ENCODE peak calls at places on chromosomes 4 and X, in seven cellular contexts. N, Y, W, A, O, B and J are unnamed samples.

GRCh38 chr4:181592221-181592745 is 650.9 kb upstream of the TENM3 start:
- DNase-seq in N (no peak), Y (no peak), W (no peak), A (no peak), O (no peak), B (no peak), J (no peak)

GRCh38 chrX:151977009-151977408 is 2.5 kb upstream of the GABRE start:
- DNase-seq in N (no peak), Y (no peak), W (no peak), A (no peak), O (no peak), B (no peak), J (no peak)

GRCh38 chr4:109559625-109559982 is 442 bp upstream of the MCUB start:
- DNase-seq in N (no peak), Y (peak; percentile 14), W (no peak), A (peak; percentile 11), O (peak; percentile 29), B (peak; percentile 33), J (no peak)

GRCh38 chrX:72202792-72203401 is 21.3 kb downstream of the PIN4 start:
- DNase-seq in N (no peak), Y (no peak), W (no peak), A (no peak), O (no peak), B (no peak), J (no peak)

GRCh38 chr4:1541449-1542225 is 135.4 kb upstream of the NKX1-1 start:
- DNase-seq in N (no peak), Y (peak; percentile 69), W (no peak), A (no peak), O (peak; percentile 28), B (no peak), J (no peak)

GRCh38 chrX:129963729-129964128 is 18.7 kb upstream of the BCORL1 start:
- DNase-seq in N (no peak), Y (no peak), W (no peak), A (no peak), O (no peak), B (no peak), J (no peak)

GRCh38 chrX:22122510-22122909 is 90.4 kb downstream of the PHEX start:
- DNase-seq in N (no peak), Y (no peak), W (peak; percentile 3), A (peak; percentile 41), O (peak; percentile 37), B (no peak), J (peak; percentile 10)

GRCh38 chr4:183971938-183972490 is 66.9 kb downstream of the STOX2 start:
- DNase-seq in N (no peak), Y (no peak), W (no peak), A (no peak), O (no peak), B (peak; percentile 27), J (no peak)

GRCh38 chr4:108360857-108361820 is 192.4 kb upstream of the LEF1 start:
- DNase-seq in N (no peak), Y (no peak), W (no peak), A (no peak), O (no peak), B (no peak), J (no peak)

GRCh38 chr4:133084421-133084820 is 64.7 kb upstream of the PCDH10 start:
- DNase-seq in N (no peak), Y (no peak), W (no peak), A (no peak), O (no peak), B (no peak), J (no peak)

GRCh38 chrX:133544105-133544504 is 128.8 kb upstream of the GPC4 start:
- DNase-seq in N (peak; percentile 65), Y (no peak), W (no peak), A (no peak), O (peak; percentile 46), B (no peak), J (no peak)

GRCh38 chr4:165879581-165879980 is 6.5 kb downstream of the TLL1 start:
- DNase-seq in N (no peak), Y (no peak), W (no peak), A (no peak), O (no peak), B (no peak), J (no peak)

GRCh38 chrX:133838761-133839676 is 146.4 kb downstream of the GPC3 start:
- DNase-seq in N (no peak), Y (peak; percentile 33), W (peak; percentile 30), A (peak; percentile 18), O (no peak), B (no peak), J (no peak)

GRCh38 chr4:149291463-149291862 is 524.2 kb downstream of the IQCM start:
- DNase-seq in N (no peak), Y (no peak), W (peak; percentile 13), A (no peak), O (no peak), B (no peak), J (no peak)

GRCh38 chr4:159055851-159056250 is 47.0 kb upstream of the RAPGEF2 start:
- DNase-seq in N (no peak), Y (no peak), W (no peak), A (no peak), O (no peak), B (no peak), J (no peak)

GRCh38 chr4:7811536-7812190 is 128.0 kb downstream of the AFAP1 start:
- DNase-seq in N (no peak), Y (no peak), W (no peak), A (peak; percentile 50), O (peak; percentile 59), B (no peak), J (no peak)

GRCh38 chrX:18833071-18833731 is 125.8 kb downstream of the PPEF1 start:
- DNase-seq in N (no peak), Y (no peak), W (no peak), A (peak; percentile 24), O (peak; percentile 34), B (peak; percentile 63), J (peak; percentile 82)

GRCh38 chr4:40622913-40623312 is 6.8 kb downstream of the RBM47 start:
- DNase-seq in N (no peak), Y (no peak), W (no peak), A (no peak), O (no peak), B (no peak), J (no peak)

GRCh38 chr4:61335364-61335763 is 135.2 kb downstream of the ADGRL3 start:
- DNase-seq in N (no peak), Y (no peak), W (no peak), A (no peak), O (no peak), B (no peak), J (no peak)

GRCh38 chrX:117568238-117568637 is 548.4 kb downstream of the KLHL13 start:
- DNase-seq in N (no peak), Y (no peak), W (no peak), A (no peak), O (no peak), B (peak; percentile 17), J (no peak)

GRCh38 chr4:183155450-183156184 is 56.6 kb downstream of the WWC2 start:
- DNase-seq in N (no peak), Y (no peak), W (no peak), A (no peak), O (no peak), B (no peak), J (no peak)

GRCh38 chr4:169620846-169621228 is 459 bp downstream of the CLCN3 start:
- DNase-seq in N (peak; percentile 16), Y (no peak), W (peak; percentile 64), A (peak; percentile 34), O (peak; percentile 26), B (no peak), J (no peak)

GRCh38 chrX:150362599-150363481 is at the start of gene MAMLD1:
- DNase-seq in N (no peak), Y (peak; percentile 41), W (peak; percentile 73), A (peak; percentile 71), O (peak; percentile 75), B (peak; percentile 80), J (peak; percentile 76)
- TF ChIP-seq POLR2A in N (no peak), Y (no peak), W (no peak), A (peak; percentile 38), O (peak; percentile 76), B (peak; percentile 70), J (peak; percentile 73)

GRCh38 chrX:154013001-154013421 is 6.7 kb downstream of the IRAK1 start:
- DNase-seq in N (no peak), Y (no peak), W (no peak), A (no peak), O (no peak), B (no peak), J (no peak)
- H3K27ac ChIP-seq in N (peak overlapping the region; percentile 81), Y (peak overlapping the region; percentile 36), W (no peak overlapping the region), A (peak overlapping the region; percentile 74), O (no peak overlapping the region), B (no peak overlapping the region), J (no peak overlapping the region)

DNA sequence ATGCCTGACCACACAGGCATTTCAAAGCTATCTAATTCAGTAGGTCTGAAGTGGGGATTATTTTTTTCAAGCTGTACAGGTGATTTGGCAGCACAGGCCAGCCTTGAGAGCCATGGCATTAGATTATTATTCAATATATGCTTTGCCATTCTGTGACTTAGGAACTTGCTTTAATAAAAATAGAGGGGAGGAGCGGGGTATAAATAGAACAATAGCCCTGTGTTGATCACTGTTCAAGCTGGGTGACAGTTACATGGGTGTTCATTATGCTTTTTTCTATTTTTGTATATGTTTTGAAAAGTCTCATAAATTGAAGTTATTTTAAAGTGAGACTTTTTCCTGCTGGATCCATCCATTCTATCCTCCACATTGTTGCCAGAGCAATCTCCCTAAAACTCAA is 20.3 kb downstream of the HUWE1 start:
- DNase-seq in N (no peak), Y (no peak), W (no peak), A (no peak), O (no peak), B (no peak), J (no peak)
- H3K36me3 ChIP-seq in N (peaks cover 14% of the 10 kb centered on the region), Y (peaks cover 62% of the 10 kb centered on the region), W (no peaks in the 10 kb centered on the region), A (no peaks in the 10 kb centered on the region), O (no peaks in the 10 kb centered on the region), B (no peaks in the 10 kb centered on the region), J (no peaks in the 10 kb centered on the region)

DNA sequence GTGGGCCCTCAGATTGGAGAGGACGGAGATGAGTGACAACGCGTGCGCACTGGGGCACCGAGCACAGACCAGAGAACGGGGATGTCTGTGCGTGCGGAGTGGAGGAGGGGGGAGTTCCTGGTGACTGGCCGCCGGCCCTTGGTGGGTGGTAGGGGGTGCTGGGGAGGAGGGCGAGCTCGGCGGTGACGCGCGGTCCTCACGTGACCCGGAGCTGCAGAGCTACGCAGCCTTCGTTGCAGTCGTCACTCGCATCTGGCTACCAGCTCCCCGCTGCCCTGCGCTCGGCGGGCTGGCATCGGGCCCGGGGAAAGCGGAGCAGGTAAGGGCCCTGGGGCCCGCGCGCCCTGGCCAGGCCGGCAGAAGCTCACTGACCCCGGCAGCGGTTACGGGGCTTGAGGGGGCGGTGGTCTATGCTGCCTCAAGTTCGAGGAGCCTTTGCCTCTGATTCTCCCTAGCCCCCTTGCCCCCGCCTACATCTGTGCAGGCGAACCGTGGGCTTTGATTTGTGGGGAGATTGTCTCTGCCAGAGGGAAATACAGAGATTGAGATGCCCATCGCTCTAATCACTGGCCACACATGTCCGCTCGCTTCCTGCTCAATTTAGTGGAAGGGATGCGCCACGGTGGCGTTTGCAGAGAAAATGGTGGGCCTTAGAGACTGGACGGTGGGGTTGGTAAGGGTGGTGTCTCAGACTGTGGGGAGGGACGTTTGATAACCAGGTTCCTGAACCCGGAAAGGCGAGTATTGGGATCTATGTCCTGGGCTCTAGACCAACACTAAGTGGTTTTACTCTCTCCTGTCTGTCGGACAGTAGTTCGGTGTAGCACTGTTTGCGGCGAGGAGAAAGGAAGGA is at the start of gene ARMCX4:
- DNase-seq in N (no peak), Y (no peak), W (peak; percentile 75), A (no peak), O (peak; percentile 57), B (peak; percentile 38), J (peak; percentile 51)
- TF ChIP-seq POLR2A in N (no peak), Y (no peak), W (peak; percentile 58), A (no peak), O (no peak), B (no peak), J (no peak)